ENCODE peak calls at places on chromosomes 6 and 20, in seven cellular contexts. R, V, B, E, M, Q and N are unnamed samples.

GRCh38 chr20:56995635-56996075 is 270.8 kb downstream of the BMP7 start:
- DNase-seq in M (peak; percentile 49), E (no peak), V (peak; percentile 29), R (peak; percentile 44), B (peak; percentile 23), Q (peak; percentile 59), N (peak; percentile 75)

GRCh38 chr6:44906761-44907160 is 421.4 kb upstream of the RUNX2 start:
- DNase-seq in Q (no peak), V (no peak), M (no peak), B (no peak), R (no peak), E (no peak), N (no peak)

GRCh38 chr6:143490775-143491174 is 20.7 kb downstream of the FUCA2 start:
- DNase-seq in M (no peak), V (no peak), Q (no peak), E (no peak), R (peak; percentile 16), B (no peak), N (no peak)

GRCh38 chr20:24815196-24815815 is 133.8 kb upstream of the CST7 start:
- DNase-seq in V (no peak), M (no peak), R (no peak), Q (no peak), B (no peak), E (no peak), N (no peak)

GRCh38 chr20:32050324-32050723 is 1.7 kb upstream of the HCK start:
- DNase-seq in M (no peak), Q (no peak), R (no peak), V (no peak), B (no peak), E (no peak), N (no peak)

GRCh38 chr6:144415835-144416237 is 130.7 kb downstream of the UTRN start:
- DNase-seq in Q (no peak), B (no peak), R (no peak), E (no peak), M (no peak), V (no peak), N (no peak)

GRCh38 chr6:106087548-106088325 is 1.6 kb downstream of the PRDM1 start:
- DNase-seq in B (no peak), E (no peak), Q (no peak), M (no peak), V (no peak), R (no peak), N (no peak)

GRCh38 chr6:42251911-42252637 is 34.4 kb upstream of the MRPS10 start:
- DNase-seq in E (no peak), B (peak; percentile 42), M (no peak), R (no peak), Q (peak; percentile 86), V (no peak), N (no peak)

GRCh38 chr6:137452331-137452894 is 41.8 kb downstream of the OLIG3 start:
- DNase-seq in Q (no peak), B (no peak), V (no peak), E (no peak), M (no peak), R (no peak), N (no peak)

GRCh38 chr6:162313922-162314660 is 413.5 kb downstream of the PRKN start:
- DNase-seq in E (no peak), R (no peak), M (no peak), V (no peak), B (no peak), Q (no peak), N (no peak)

GRCh38 chr6:15129872-15130271 is 116.0 kb upstream of the JARID2 start:
- DNase-seq in M (no peak), B (no peak), R (no peak), E (no peak), Q (no peak), V (no peak), N (no peak)

GRCh38 chr6:30323806-30324205 is 2.9 kb upstream of the TRIM39 start:
- DNase-seq in Q (no peak), M (no peak), B (no peak), E (no peak), V (no peak), R (peak; percentile 51), N (no peak)

GRCh38 chr6:56374841-56375369 is 127.5 kb upstream of the COL21A1 start:
- DNase-seq in E (no peak), V (no peak), M (no peak), B (no peak), R (no peak), Q (no peak), N (no peak)

GRCh38 chr6:26017567-26017966 is 55.0 kb downstream of the TRIM38 start:
- DNase-seq in B (no peak), E (no peak), R (no peak), M (no peak), V (no peak), Q (no peak), N (no peak)

GRCh38 chr6:110544472-110544871 is 68.1 kb upstream of the SLC22A16 start:
- DNase-seq in B (no peak), M (no peak), R (no peak), Q (no peak), E (no peak), V (no peak), N (no peak)

GRCh38 chr20:63554361-63555278 is 661 bp downstream of the FNDC11 start:
- DNase-seq in V (no peak), B (no peak), E (no peak), M (no peak), Q (no peak), R (no peak), N (no peak)

DNA sequence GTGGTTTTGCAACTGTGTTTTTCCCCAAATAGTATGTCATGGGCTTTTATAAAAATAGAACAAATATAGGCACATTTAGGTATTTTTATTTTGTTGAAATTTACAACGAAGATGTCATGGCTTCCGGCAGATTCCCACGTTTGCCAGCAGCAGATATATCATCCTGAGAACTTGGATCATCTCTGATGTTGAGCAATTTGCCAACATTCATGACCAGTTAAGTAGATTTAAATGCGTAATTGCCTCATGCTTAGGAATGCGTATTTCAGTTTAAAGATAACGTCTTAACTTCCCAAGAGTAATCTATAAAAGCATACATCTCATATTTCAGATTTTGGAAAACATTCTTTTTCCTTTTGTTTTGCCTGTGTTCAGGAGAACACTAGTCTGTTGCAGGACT is 457.8 kb downstream of the QKI start:
- DNase-seq in B (no peak), M (no peak), V (no peak), R (no peak), Q (no peak), E (no peak), N (no peak)
- TF ChIP-seq JUND in B (no peak), M (no peak), V (no peak), R (no peak), Q (no peak), E (no peak), N (no peak)

GRCh38 chr20:15642676-15643075 is 930.6 kb downstream of the KIF16B start:
- DNase-seq in E (no peak), V (no peak), M (no peak), Q (no peak), B (no peak), R (no peak), N (no peak)
- TF ChIP-seq JUND in E (no peak), V (no peak), M (no peak), Q (no peak), B (no peak), R (no peak), N (no peak)

DNA sequence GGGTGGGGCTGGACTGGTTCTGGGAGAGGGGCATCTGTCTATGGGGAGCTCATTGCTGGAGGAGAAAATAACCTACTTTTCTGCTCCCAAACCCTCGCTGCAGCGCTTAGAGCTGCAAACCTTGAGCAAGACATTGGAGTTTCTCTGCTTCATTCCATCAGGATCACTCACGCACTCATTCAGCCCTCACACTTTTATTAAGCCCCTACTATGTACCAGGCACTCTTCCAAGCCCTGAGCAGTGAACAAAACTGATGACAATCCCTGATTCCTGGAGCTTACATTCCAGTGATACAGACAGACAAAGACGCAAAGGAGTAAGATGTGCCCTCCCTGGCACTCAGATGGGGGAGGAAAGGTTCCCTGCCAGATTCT is 113.7 kb downstream of the TOX2 start:
- DNase-seq in B (no peak), R (no peak), E (no peak), V (no peak), Q (no peak), M (no peak), N (no peak)
- TF ChIP-seq JUND in B (no peak), R (no peak), E (no peak), V (no peak), Q (no peak), M (no peak), N (no peak)

DNA sequence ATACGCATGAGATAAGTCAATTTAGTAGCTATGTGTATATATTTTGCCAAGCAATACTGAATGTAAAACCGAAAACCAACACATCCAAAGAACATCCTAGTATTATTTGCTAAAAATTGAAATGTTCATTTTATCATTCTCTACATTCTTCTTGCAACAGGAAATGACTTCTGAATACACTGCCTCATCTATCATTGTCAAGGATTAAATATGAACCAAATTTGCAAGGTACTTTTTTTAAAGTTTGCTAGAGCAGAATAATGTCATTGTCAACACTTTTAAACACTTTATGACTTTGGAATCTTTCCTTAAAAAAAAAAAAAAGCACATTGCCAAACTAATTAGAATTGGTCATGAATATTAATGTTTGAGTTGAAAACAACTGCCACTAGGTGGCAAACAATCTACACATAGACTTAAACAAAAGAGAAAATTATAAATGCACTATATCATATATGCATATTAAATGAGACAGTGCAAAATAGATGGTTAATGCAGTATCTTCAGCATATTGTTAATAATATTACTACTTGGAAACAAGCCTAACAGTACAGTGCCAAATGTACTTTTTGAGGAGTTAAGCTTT is 32.5 kb upstream of the TMEM244 start:
- DNase-seq in R (peak; percentile 46), M (no peak), B (no peak), Q (no peak), V (no peak), E (no peak), N (peak; percentile 3)
- TF ChIP-seq JUND in R (no peak), M (no peak), B (no peak), Q (peak; percentile 42), V (no peak), E (no peak), N (no peak)

GRCh38 chr6:169340395-169340794 is 86.7 kb upstream of the THBS2 start:
- DNase-seq in B (no peak), R (no peak), E (no peak), V (peak; percentile 18), M (no peak), Q (peak; percentile 31), N (no peak)

GRCh38 chr6:169337881-169338445 is 84.3 kb upstream of the THBS2 start:
- DNase-seq in M (no peak), R (no peak), Q (no peak), B (no peak), V (no peak), E (no peak), N (no peak)

GRCh38 chr6:169339025-169339424 is 85.4 kb upstream of the THBS2 start:
- DNase-seq in E (no peak), B (no peak), M (no peak), Q (no peak), V (no peak), R (no peak), N (no peak)

GRCh38 chr6:169341065-169341464 is 87.4 kb upstream of the THBS2 start:
- DNase-seq in M (no peak), B (no peak), R (no peak), V (no peak), E (no peak), Q (no peak), N (no peak)

GRCh38 chr6:169339731-169340314 is 86.2 kb upstream of the THBS2 start:
- DNase-seq in Q (no peak), B (no peak), R (no peak), M (no peak), E (no peak), V (no peak), N (no peak)
- TF ChIP-seq JUND in Q (no peak), B (no peak), R (no peak), M (no peak), E (no peak), V (no peak), N (no peak)